ENCODE peak calls at places on chromosomes 13 and 19, in eight cellular contexts. T, E, A, M, O, S, D and G are unnamed samples.

GRCh38 chr19:55275851-55276719 is 3.8 kb downstream of the HSPBP1 start:
- ATAC-seq in T (no peak), E (no peak), A (no peak), M (no peak), O (no peak), S (peak; percentile 75), D (no peak), G (no peak)

GRCh38 chr13:78593129-78593528 is 10.2 kb downstream of the POU4F1 start:
- ATAC-seq in T (no peak), E (no peak), A (no peak), M (no peak), O (no peak), S (no peak), D (no peak), G (no peak)

GRCh38 chr13:84481958-84482357 is 599.7 kb upstream of the SLITRK1 start:
- ATAC-seq in T (no peak), E (no peak), A (no peak), M (no peak), O (no peak), S (peak; percentile 27), D (no peak), G (no peak)

GRCh38 chr19:55098716-55099556 is 18.5 kb downstream of the PPP1R12C start:
- ATAC-seq in T (peak; percentile 44), E (no peak), A (peak; percentile 38), M (peak; percentile 51), O (no peak), S (no peak), D (peak; percentile 18), G (no peak)

GRCh38 chr19:33530842-33531241 is 9.3 kb upstream of the PEPD start:
- ATAC-seq in T (no peak), E (no peak), A (no peak), M (no peak), O (no peak), S (no peak), D (no peak), G (no peak)

GRCh38 chr13:112229992-112230872 is 145.9 kb upstream of the SPACA7 start:
- ATAC-seq in T (no peak), E (no peak), A (no peak), M (no peak), O (no peak), S (no peak), D (no peak), G (no peak)

GRCh38 chr13:77833331-77833863 is 85.2 kb downstream of the EDNRB start:
- ATAC-seq in T (no peak), E (no peak), A (peak; percentile 76), M (no peak), O (no peak), S (no peak), D (no peak), G (peak; percentile 78)

GRCh38 chr19:5880604-5881078 is 10.3 kb upstream of the FUT5 start:
- ATAC-seq in T (no peak), E (no peak), A (peak; percentile 62), M (peak; percentile 89), O (no peak), S (no peak), D (peak; percentile 53), G (peak; percentile 96)

GRCh38 chr13:21537105-21537504 is 66.9 kb downstream of the MICU2 start:
- ATAC-seq in T (no peak), E (peak; percentile 60), A (no peak), M (no peak), O (no peak), S (no peak), D (no peak), G (no peak)

GRCh38 chr19:57887195-57887941 is 1.5 kb downstream of the ZNF814 start:
- ATAC-seq in T (no peak), E (no peak), A (no peak), M (no peak), O (no peak), S (peak; percentile 6), D (peak; percentile 55), G (no peak)

GRCh38 chr13:74226791-74227475 is 92.7 kb upstream of the KLF12 start:
- ATAC-seq in T (no peak), E (no peak), A (no peak), M (no peak), O (no peak), S (no peak), D (no peak), G (no peak)

GRCh38 chr13:29722415-29722814 is 126.9 kb upstream of the SLC7A1 start:
- ATAC-seq in T (no peak), E (no peak), A (no peak), M (no peak), O (no peak), S (peak; percentile 78), D (peak; percentile 80), G (no peak)

GRCh38 chr13:112722433-112723250 is 32.8 kb downstream of the ATP11A start:
- ATAC-seq in T (peak; percentile 75), E (peak; percentile 83), A (peak; percentile 77), M (peak; percentile 51), O (peak; percentile 83), S (no peak), D (no peak), G (peak; percentile 45)

GRCh38 chr13:100608906-100609305 is 20.3 kb upstream of the GGACT start:
- ATAC-seq in T (peak; percentile 49), E (peak; percentile 95), A (peak; percentile 40), M (no peak), O (no peak), S (peak; percentile 91), D (no peak), G (no peak)

GRCh38 chr19:42563352-42564210 is 31.1 kb downstream of the CEACAM8 start:
- ATAC-seq in T (peak; percentile 95), E (peak; percentile 93), A (peak; percentile 78), M (peak; percentile 88), O (peak; percentile 90), S (peak; percentile 94), D (peak; percentile 86), G (peak; percentile 58)

GRCh38 chr19:16804176-16804575 is 25.0 kb upstream of the SIN3B start:
- ATAC-seq in T (no peak), E (no peak), A (no peak), M (no peak), O (no peak), S (no peak), D (no peak), G (no peak)

GRCh38 chr19:16795731-16796130 is 33.5 kb upstream of the SIN3B start:
- ATAC-seq in T (no peak), E (no peak), A (no peak), M (no peak), O (no peak), S (no peak), D (no peak), G (no peak)

GRCh38 chr19:16797876-16798275 is 31.3 kb upstream of the SIN3B start:
- ATAC-seq in T (no peak), E (no peak), A (no peak), M (no peak), O (no peak), S (no peak), D (no peak), G (no peak)

GRCh38 chr19:16799740-16800139 is 29.5 kb upstream of the SIN3B start:
- ATAC-seq in T (no peak), E (no peak), A (no peak), M (no peak), O (no peak), S (no peak), D (no peak), G (no peak)

GRCh38 chr19:16801599-16801998 is 27.6 kb upstream of the SIN3B start:
- ATAC-seq in T (peak; percentile 78), E (peak; percentile 58), A (no peak), M (no peak), O (no peak), S (no peak), D (no peak), G (no peak)
- TF ChIP-seq CTCF in T (peak; percentile 16), E (peak; percentile 12), A (no peak), M (no peak), O (no peak), S (no peak), D (peak; percentile 8), G (no peak)

GRCh38 chr19:43766755-43767043 is 11.9 kb upstream of the SMG9 start:
- ATAC-seq in T (no peak), E (no peak), A (no peak), M (no peak), O (no peak), S (no peak), D (peak; percentile 20), G (no peak)

GRCh38 chr19:43762814-43763213 is 8.1 kb upstream of the SMG9 start:
- ATAC-seq in T (no peak), E (no peak), A (no peak), M (no peak), O (no peak), S (no peak), D (no peak), G (no peak)

GRCh38 chr19:43767316-43767715 is 12.6 kb upstream of the SMG9 start:
- ATAC-seq in T (no peak), E (no peak), A (no peak), M (no peak), O (no peak), S (no peak), D (no peak), G (no peak)

GRCh38 chr19:43763473-43763939 is 8.7 kb upstream of the SMG9 start:
- ATAC-seq in T (no peak), E (no peak), A (peak; percentile 19), M (no peak), O (no peak), S (peak; percentile 50), D (no peak), G (peak; percentile 26)

GRCh38 chr19:43765109-43765876 is 10.5 kb upstream of the SMG9 start:
- ATAC-seq in T (peak; percentile 80), E (peak; percentile 50), A (peak; percentile 93), M (peak; percentile 50), O (peak; percentile 88), S (peak; percentile 81), D (no peak), G (peak; percentile 90)
- TF ChIP-seq POLR2AphosphoS5 in T (peak; percentile 83), E (no peak), A (peak; percentile 33), M (no peak), O (peak; percentile 31), S (no peak), D (no peak), G (no peak)

GRCh38 chr13:41467546-41467945 is 10.2 kb downstream of the RGCC start:
- ATAC-seq in T (no peak), E (no peak), A (no peak), M (no peak), O (no peak), S (no peak), D (no peak), G (no peak)
- TF ChIP-seq CTCF in T (no peak), E (no peak), A (no peak), M (no peak), O (no peak), S (no peak), D (no peak), G (no peak)

GRCh38 chr19:39428309-39429112 is 7.2 kb downstream of the RPS16 start:
- ATAC-seq in T (peak; percentile 64), E (no peak), A (peak; percentile 79), M (peak; percentile 80), O (peak; percentile 70), S (no peak), D (peak; percentile 86), G (peak; percentile 86)

GRCh38 chr19:39427707-39428106 is 8.0 kb downstream of the RPS16 start:
- ATAC-seq in T (no peak), E (no peak), A (no peak), M (no peak), O (no peak), S (no peak), D (no peak), G (no peak)

GRCh38 chr19:39432677-39433025 is 3.1 kb downstream of the RPS16 start:
- ATAC-seq in T (no peak), E (no peak), A (no peak), M (no peak), O (no peak), S (no peak), D (no peak), G (no peak)

GRCh38 chr19:39433480-39434079 is 2.2 kb downstream of the RPS16 start:
- ATAC-seq in T (no peak), E (no peak), A (no peak), M (no peak), O (no peak), S (no peak), D (no peak), G (no peak)

GRCh38 chr19:39430675-39431593 is 4.8 kb downstream of the RPS16 start:
- ATAC-seq in T (peak; percentile 57), E (peak; percentile 73), A (peak; percentile 68), M (peak; percentile 4), O (peak; percentile 67), S (peak; percentile 69), D (peak; percentile 2), G (peak; percentile 48)
- TF ChIP-seq POLR2AphosphoS5 in T (peak; percentile 44), E (no peak), A (peak; percentile 99), M (peak; percentile 37), O (no peak), S (peak; percentile 27), D (peak; percentile 55), G (peak; percentile 70)